ENCODE peak calls at places on chromosomes 13 and 19, in six cellular contexts. V is activated naive CD4-positive, alpha-beta T cell; O is stimulated activated CD4-positive, alpha-beta T cell treated with anti-CD3 and anti-CD28 coated beads, TNF-alpha, amount 100 ng/mL, for 1 hour; S is foreskin keratinocyte; R is DMS79; U is CD8-positive, alpha-beta memory T cell. K is an unnamed sample.

GRCh38 chr13:47661076-47661475 is 340.0 kb downstream of the SUCLA2 start:
- DNase-seq in V (no peak), O (no peak), S (peak), R (no peak), U (no peak), K (no peak)

GRCh38 chr13:98173431-98173921 is 3.6 kb downstream of the RNF113B start:
- DNase-seq in V (no peak), O (no peak), S (no peak), R (no peak), U (no peak), K (no peak)

GRCh38 chr19:31943305-31943704 is 402.1 kb upstream of the ZNF507 start:
- DNase-seq in V (no peak), O (no peak), S (no peak), R (no peak), U (no peak), K (no peak)

GRCh38 chr13:105984236-105984635 is 551.2 kb downstream of the EFNB2 start:
- DNase-seq in V (no peak), O (no peak), S (peak), R (no peak), U (no peak), K (no peak)

GRCh38 chr19:48338253-48338755 is 13.0 kb downstream of the EMP3 start:
- DNase-seq in V (no peak), O (no peak), S (no peak), R (no peak), U (no peak), K (no peak)

GRCh38 chr13:90713436-90714133 is 633.9 kb upstream of the MIR17HG start:
- DNase-seq in V (no peak), O (no peak), S (no peak), R (no peak), U (no peak), K (no peak)

GRCh38 chr13:26050568-26051230 is 1.1 kb downstream of the SHISA2 start:
- DNase-seq in V (no peak), O (no peak), S (peak), R (no peak), U (peak), K (no peak)

GRCh38 chr19:34269968-34270621 is 15.7 kb downstream of the GARRE1 start:
- DNase-seq in V (no peak), O (peak), S (peak), R (no peak), U (peak), K (no peak)

GRCh38 chr13:36528105-36528504 is 95.8 kb downstream of the CCNA1 start:
- DNase-seq in V (no peak), O (no peak), S (no peak), R (no peak), U (no peak), K (no peak)

GRCh38 chr19:44745386-44745831 is 3.1 kb upstream of the BCL3 start:
- DNase-seq in V (no peak), O (no peak), S (peak), R (no peak), U (no peak), K (no peak)

GRCh38 chr19:17549088-17549740 is 6.2 kb upstream of the COLGALT1 start:
- DNase-seq in V (no peak), O (no peak), S (no peak), R (no peak), U (no peak), K (no peak)

GRCh38 chr13:39408512-39408911 is 194.5 kb downstream of the LHFPL6 start:
- DNase-seq in V (no peak), O (no peak), S (no peak), R (no peak), U (no peak), K (no peak)

GRCh38 chr13:51002736-51003135 is 93.1 kb downstream of the RNASEH2B start:
- DNase-seq in V (no peak), O (no peak), S (no peak), R (no peak), U (no peak), K (no peak)

GRCh38 chr19:29940971-29941585 is 961 bp upstream of the URI1 start:
- DNase-seq in V (no peak), O (no peak), S (peak), R (no peak), U (no peak), K (no peak)

GRCh38 chr19:9645466-9645865 is 24.4 kb upstream of the ZNF561 start:
- DNase-seq in V (no peak), O (no peak), S (no peak), R (no peak), U (no peak), K (peak)

K was measured in GDM1.